ENCODE peak calls at places on chromosomes 7 and 10, in four cellular contexts. Q is HEK293T, D is HepG2, A is GM12878. Y is an unnamed sample.

GRCh38 chr7:157560258-157560654 is 223.5 kb downstream of the DNAJB6 start:
- DNase-seq in A (no peak), D (no peak), Q (no peak), Y (no peak)

GRCh38 chr10:110651044-110651958 is 7.2 kb downstream of the RBM20 start:
- DNase-seq in D (no peak), Q (no peak), A (no peak), Y (no peak)

GRCh38 chr7:22433710-22434460 is 66.1 kb downstream of the STEAP1B start:
- DNase-seq in D (peak; percentile 93), A (no peak), Q (no peak), Y (peak; percentile 67)

GRCh38 chr7:42831953-42832522 is 79.8 kb downstream of the C7orf25 start:
- DNase-seq in Q (no peak), A (no peak), D (no peak), Y (no peak)

GRCh38 chr10:35306852-35307251 is 29.5 kb upstream of the CCNY start:
- DNase-seq in Q (no peak), D (peak; percentile 32), A (no peak), Y (no peak)

GRCh38 chr7:41185851-41186250 is 517.0 kb downstream of the INHBA start:
- DNase-seq in A (no peak), D (no peak), Q (no peak), Y (no peak)

GRCh38 chr7:71976670-71977069 is 435.5 kb downstream of the CALN1 start:
- DNase-seq in A (no peak), Q (no peak), D (no peak), Y (no peak)

GRCh38 chr7:36114355-36114754 is 38.7 kb upstream of the EEPD1 start:
- DNase-seq in Q (no peak), D (no peak), A (no peak), Y (no peak)

GRCh38 chr7:124152859-124153692 is 120.2 kb upstream of the TMEM229A start:
- DNase-seq in A (no peak), Q (peak; percentile 35), D (peak; percentile 27), Y (no peak)

GRCh38 chr7:31633894-31634494 is 53.0 kb upstream of the PPP1R17 start:
- DNase-seq in Q (peak; percentile 63), A (no peak), D (peak; percentile 56), Y (peak; percentile 56)

GRCh38 chr7:50355817-50356178 is 51.3 kb downstream of the IKZF1 start:
- DNase-seq in Q (no peak), D (no peak), A (no peak), Y (peak; percentile 81)

GRCh38 chr10:131980757-131981428 is 830 bp downstream of the BNIP3 start:
- DNase-seq in Q (no peak), D (peak; percentile 55), A (no peak), Y (no peak)

GRCh38 chr10:72334832-72335393 is 19.8 kb downstream of the DNAJB12 start:
- DNase-seq in Q (no peak), D (peak; percentile 95), A (peak; percentile 95), Y (no peak)

GRCh38 chr7:137462074-137462715 is 118.7 kb upstream of the PTN start:
- DNase-seq in A (no peak), D (no peak), Q (no peak), Y (no peak)

GRCh38 chr10:34078017-34078416 is 737.1 kb downstream of the PARD3 start:
- DNase-seq in Q (no peak), D (no peak), A (no peak), Y (no peak)

GRCh38 chr7:139043823-139044812 is 8.3 kb upstream of the ZC3HAV1L start:
- DNase-seq in A (no peak), D (peak; percentile 16), Q (no peak), Y (peak; percentile 92)

GRCh38 chr10:95782274-95782830 is 26.4 kb downstream of the ENTPD1 start:
- DNase-seq in D (no peak), Q (no peak), A (no peak), Y (no peak)

GRCh38 chr7:73811760-73812168 is 19.0 kb upstream of the CLDN4 start:
- DNase-seq in D (peak; percentile 54), Q (peak; percentile 82), A (no peak), Y (peak; percentile 84)

GRCh38 chr7:128450913-128451312 is 4.8 kb upstream of the HILPDA start:
- DNase-seq in A (no peak), Q (no peak), D (no peak), Y (no peak)

GRCh38 chr10:76255241-76255640 is 823.8 kb downstream of the LRMDA start:
- DNase-seq in A (no peak), Q (no peak), D (no peak), Y (no peak)

GRCh38 chr7:128888756-128889095 is 21.8 kb downstream of the KCP start:
- DNase-seq in D (no peak), A (no peak), Q (no peak), Y (no peak)

GRCh38 chr10:58414270-58415041 is 29.2 kb downstream of the TFAM start:
- DNase-seq in A (no peak), D (peak; percentile 68), Q (peak; percentile 38), Y (peak; percentile 17)

GRCh38 chr7:43636093-43636492 is 53.2 kb downstream of the STK17A start:
- DNase-seq in D (peak; percentile 37), Q (no peak), A (no peak), Y (no peak)

GRCh38 chr7:113216038-113216437 is 97.7 kb upstream of the SMIM30 start:
- DNase-seq in Q (no peak), D (no peak), A (no peak), Y (no peak)

GRCh38 chr7:20235303-20235702 is 18.1 kb upstream of the MACC1 start:
- DNase-seq in A (no peak), Q (no peak), D (no peak), Y (no peak)

GRCh38 chr10:127148066-127148932 is 48.1 kb downstream of the INSYN2A start:
- DNase-seq in D (no peak), Q (no peak), A (no peak), Y (no peak)

GRCh38 chr7:30556854-30557644 is 37.6 kb upstream of the GARS1 start:
- DNase-seq in D (no peak), Q (no peak), A (no peak), Y (no peak)

GRCh38 chr7:30135551-30136271 is 925 bp downstream of the MTURN start:
- DNase-seq in A (no peak), D (peak; percentile 30), Q (peak; percentile 45), Y (peak; percentile 42)

GRCh38 chr10:60521974-60522405 is 132.3 kb upstream of the ANK3 start:
- DNase-seq in Q (peak; percentile 9), A (no peak), D (no peak), Y (no peak)

GRCh38 chr10:10164845-10165244 is 852.8 kb upstream of the CELF2 start:
- DNase-seq in D (no peak), A (no peak), Q (no peak), Y (no peak)

GRCh38 chr10:71314028-71314693 is 4.9 kb upstream of the SLC29A3 start:
- DNase-seq in A (no peak), Q (peak; percentile 68), D (no peak), Y (peak; percentile 91)

GRCh38 chr7:42071372-42072261 is 165.4 kb downstream of the GLI3 start:
- DNase-seq in Q (no peak), A (no peak), D (no peak), Y (no peak)

GRCh38 chr10:109889867-109890266 is 33.4 kb downstream of the XPNPEP1 start:
- DNase-seq in A (no peak), D (no peak), Q (no peak), Y (peak; percentile 10)

GRCh38 chr10:21270976-21271375 is 254.5 kb downstream of the SKIDA1 start:
- DNase-seq in Q (no peak), A (no peak), D (no peak), Y (no peak)

GRCh38 chr7:28903779-28904538 is 54.2 kb downstream of the TRIL start:
- DNase-seq in A (no peak), D (no peak), Q (no peak), Y (no peak)

GRCh38 chr10:77631241-77631640 is 6.4 kb downstream of the KCNMA1 start:
- DNase-seq in D (no peak), Q (no peak), A (no peak), Y (no peak)

GRCh38 chr10:77626266-77626935 is 11.2 kb downstream of the KCNMA1 start:
- DNase-seq in D (no peak), A (no peak), Q (no peak), Y (no peak)

GRCh38 chr10:77633376-77633775 is 4.2 kb downstream of the KCNMA1 start:
- DNase-seq in Q (no peak), D (no peak), A (no peak), Y (no peak)

GRCh38 chr10:77628906-77629730 is 8.5 kb downstream of the KCNMA1 start:
- DNase-seq in D (no peak), Q (no peak), A (no peak), Y (no peak)

GRCh38 chr10:77629775-77630565 is 7.6 kb downstream of the KCNMA1 start:
- DNase-seq in A (no peak), D (no peak), Q (no peak), Y (no peak)
- TF ChIP-seq TARDBP in A (no peak), D (no peak), Q (no peak), Y (no peak)

GRCh38 chr7:147240468-147240867 is 1123.9 kb downstream of the CNTNAP2 start:
- DNase-seq in Q (no peak), A (no peak), D (no peak), Y (no peak)

GRCh38 chr7:147249956-147250355 is 1133.4 kb downstream of the CNTNAP2 start:
- DNase-seq in A (no peak), D (no peak), Q (no peak), Y (no peak)

DNA sequence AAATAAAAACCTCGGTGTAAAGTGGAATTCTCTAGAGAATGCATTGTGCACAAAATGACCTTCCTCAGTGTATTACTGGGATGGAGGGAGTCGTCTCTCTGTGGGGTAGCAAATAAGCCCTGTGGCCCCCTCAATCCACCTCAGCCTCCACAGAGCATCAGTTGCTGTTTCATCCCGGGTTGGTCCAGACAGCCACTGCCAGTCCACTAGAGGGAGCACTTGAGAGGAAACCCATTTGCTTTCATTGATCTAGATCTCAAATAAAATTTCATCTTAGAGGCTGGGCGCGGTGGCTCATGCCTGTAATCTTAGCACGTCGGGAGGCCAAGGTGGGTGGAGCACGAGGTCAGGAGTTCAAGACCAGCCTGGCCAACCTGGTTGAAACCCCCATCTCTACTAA is 1128.7 kb downstream of the CNTNAP2 start:
- DNase-seq in D (peak; percentile 9), Q (peak; percentile 74), A (no peak), Y (peak; percentile 51)
- TF ChIP-seq TARDBP in D (no peak), Q (no peak), A (no peak), Y (no peak)

GRCh38 chr7:801940-802364 is 30.3 kb upstream of the SUN1 start:
- DNase-seq in Q (no peak), D (no peak), A (no peak), Y (no peak)
- TF ChIP-seq TARDBP in Q (no peak), D (no peak), A (no peak), Y (no peak)

DNA sequence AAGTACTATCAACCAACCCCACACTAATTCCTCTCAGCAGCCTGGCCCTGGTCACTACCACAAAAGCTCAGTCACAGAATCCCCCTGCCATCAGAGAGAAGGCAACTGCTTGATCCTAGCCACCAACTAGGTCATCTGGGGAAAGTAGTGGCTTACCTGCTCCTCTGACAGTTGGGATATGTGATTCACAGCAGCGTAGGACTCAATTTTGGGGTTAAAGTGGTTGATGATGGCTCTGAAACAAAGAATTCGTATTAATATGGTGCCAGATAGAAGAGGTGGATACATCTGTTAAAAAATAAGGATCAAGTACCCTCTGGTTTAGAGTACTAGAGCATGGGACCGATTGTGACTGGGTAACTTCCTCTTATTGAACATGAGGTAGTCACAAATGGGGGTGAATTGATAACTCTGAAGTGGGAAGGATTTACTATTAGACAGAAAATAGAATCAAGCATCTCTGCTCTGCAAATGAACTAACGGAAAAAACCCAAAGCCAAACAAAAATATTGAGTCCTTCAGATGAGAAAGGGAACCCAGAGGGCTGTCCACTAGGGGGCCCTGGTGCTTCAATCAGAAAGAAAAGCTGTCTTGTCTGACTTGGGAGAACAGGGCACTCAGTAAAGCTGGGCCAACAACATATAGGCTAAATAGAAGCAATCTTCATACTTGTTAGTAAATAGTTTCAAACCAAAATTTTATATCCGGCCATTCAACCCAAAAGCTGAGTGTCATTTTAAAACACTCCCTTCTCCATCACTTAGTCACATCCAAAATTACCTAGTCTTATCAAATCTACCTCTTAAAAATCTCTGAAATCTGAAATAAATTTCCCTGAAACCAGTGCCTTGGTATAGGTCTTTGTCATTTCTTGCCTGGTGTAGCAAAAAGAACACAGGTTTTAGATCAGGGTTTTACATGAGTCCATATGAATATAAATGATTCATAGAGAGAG is 45.9 kb upstream of the KCNIP2 start:
- DNase-seq in Q (peak; percentile 81), A (peak; percentile 66), D (peak; percentile 64), Y (no peak)
- TF ChIP-seq TARDBP in Q (no peak), A (no peak), D (no peak), Y (no peak)